ENCODE peak calls at places on chromosomes 6 and 20, in five cellular contexts. C is A549, X is HepG2, E is K562, M is GM12878. P is an unnamed sample.

GRCh38 chr6:112044856-112045255 is 9.0 kb upstream of the CCN6 start:
- DNase-seq in C (no peak), X (no peak), E (no peak), M (no peak), P (no peak)

GRCh38 chr20:57332105-57333089 is 2.8 kb downstream of the SPO11 start:
- DNase-seq in C (no peak), X (no peak), E (no peak), M (no peak), P (no peak)

GRCh38 chr6:35056952-35057351 is 84.2 kb downstream of the TCP11 start:
- DNase-seq in C (no peak), X (no peak), E (no peak), M (no peak), P (no peak)

GRCh38 chr6:165684333-165684732 is 21.3 kb upstream of the PDE10A start:
- DNase-seq in C (no peak), X (no peak), E (no peak), M (no peak), P (no peak)

GRCh38 chr6:165231581-165232276 is 77.7 kb downstream of the C6orf118 start:
- DNase-seq in C (peak; percentile 4), X (no peak), E (no peak), M (no peak), P (no peak)

GRCh38 chr6:87212596-87212995 is 57.2 kb downstream of the ZNF292 start:
- DNase-seq in C (no peak), X (no peak), E (no peak), M (no peak), P (no peak)

GRCh38 chr6:83057705-83058321 is 7.8 kb downstream of the UBE3D start:
- DNase-seq in C (peak; percentile 25), X (peak; percentile 42), E (peak; percentile 57), M (no peak), P (peak; percentile 57)

GRCh38 chr20:44460795-44461141 is 14.9 kb upstream of the TTPAL start:
- DNase-seq in C (peak; percentile 49), X (peak; percentile 73), E (peak; percentile 50), M (no peak), P (peak; percentile 16)

GRCh38 chr20:53736757-53737403 is 143.2 kb upstream of the ZNF217 start:
- DNase-seq in C (no peak), X (no peak), E (no peak), M (peak; percentile 79), P (peak; percentile 14)

GRCh38 chr20:36709126-36709525 is 36.8 kb downstream of the NDRG3 start:
- DNase-seq in C (no peak), X (no peak), E (no peak), M (no peak), P (no peak)

GRCh38 chr6:105968230-105968954 is 117.7 kb upstream of the PRDM1 start:
- DNase-seq in C (peak; percentile 20), X (peak; percentile 49), E (no peak), M (no peak), P (no peak)

GRCh38 chr6:131948221-131948661 is 2.9 kb downstream of the CCN2 start:
- DNase-seq in C (no peak), X (peak; percentile 50), E (no peak), M (no peak), P (peak; percentile 83)

GRCh38 chr6:73675466-73676098 is 20.4 kb upstream of the CD109 start:
- DNase-seq in C (peak; percentile 53), X (peak; percentile 71), E (peak; percentile 85), M (no peak), P (peak; percentile 85)

GRCh38 chr6:13280253-13280652 is 48.1 kb downstream of the TBC1D7 start:
- DNase-seq in C (no peak), X (no peak), E (no peak), M (no peak), P (no peak)

GRCh38 chr20:4972506-4973251 is 28.6 kb downstream of the SLC23A2 start:
- DNase-seq in C (no peak), X (no peak), E (no peak), M (no peak), P (peak; percentile 69)

GRCh38 chr20:51731771-51732453 is 36.3 kb downstream of the ATP9A start:
- DNase-seq in C (no peak), X (no peak), E (no peak), M (no peak), P (no peak)

GRCh38 chr6:57195457-57195856 is 23.3 kb downstream of the BAG2 start:
- DNase-seq in C (no peak), X (no peak), E (no peak), M (no peak), P (no peak)

GRCh38 chr6:105318660-105319059 is 84.2 kb downstream of the PREP start:
- DNase-seq in C (no peak), X (no peak), E (no peak), M (no peak), P (no peak)

GRCh38 chr20:25020345-25020744 is 27.8 kb upstream of the APMAP start:
- DNase-seq in C (no peak), X (no peak), E (no peak), M (no peak), P (no peak)

GRCh38 chr6:127854009-127854408 is 46.8 kb downstream of the THEMIS start:
- DNase-seq in C (no peak), X (no peak), E (no peak), M (no peak), P (peak; percentile 7)

GRCh38 chr6:109050012-109050411 is 44.6 kb downstream of the SESN1 start:
- DNase-seq in C (no peak), X (peak; percentile 79), E (no peak), M (no peak), P (no peak)

GRCh38 chr6:136347847-136348246 is 58.2 kb upstream of the BCLAF1 start:
- DNase-seq in C (no peak), X (no peak), E (no peak), M (no peak), P (no peak)

GRCh38 chr6:154292066-154292465 is 64.5 kb downstream of the IPCEF1 start:
- DNase-seq in C (no peak), X (no peak), E (no peak), M (no peak), P (no peak)

GRCh38 chr6:99349620-99350141 is at the start of gene FAXC:
- DNase-seq in C (peak; percentile 34), X (peak; percentile 9), E (peak; percentile 28), M (no peak), P (peak; percentile 25)

GRCh38 chr20:49888341-49889244 is 26.7 kb downstream of the SPATA2 start:
- DNase-seq in C (peak; percentile 77), X (peak; percentile 69), E (peak; percentile 75), M (peak; percentile 9), P (peak; percentile 73)

GRCh38 chr6:170489836-170490235 is 63.3 kb downstream of the PSMB1 start:
- DNase-seq in C (no peak), X (no peak), E (no peak), M (no peak), P (no peak)

GRCh38 chr20:3312940-3313656 is 74.1 kb upstream of the SLC4A11 start:
- DNase-seq in C (peak; percentile 24), X (peak; percentile 52), E (no peak), M (no peak), P (peak; percentile 82)

GRCh38 chr6:47532981-47533585 is 55.5 kb downstream of the CD2AP start:
- DNase-seq in C (no peak), X (no peak), E (peak; percentile 44), M (no peak), P (no peak)

GRCh38 chr6:127547909-127548649 is 28.9 kb upstream of the C6orf58 start:
- DNase-seq in C (no peak), X (no peak), E (no peak), M (no peak), P (no peak)

GRCh38 chr6:21732731-21733130 is 139.2 kb downstream of the SOX4 start:
- DNase-seq in C (no peak), X (no peak), E (no peak), M (no peak), P (no peak)

GRCh38 chr6:45563092-45563491 is 185.4 kb upstream of the SUPT3H start:
- DNase-seq in C (no peak), X (no peak), E (no peak), M (no peak), P (no peak)

GRCh38 chr20:4563534-4563933 is 158.2 kb upstream of the PRND start:
- DNase-seq in C (no peak), X (peak; percentile 44), E (peak; percentile 16), M (no peak), P (peak; percentile 65)

GRCh38 chr6:347951-348859 is 43.3 kb upstream of the IRF4 start:
- DNase-seq in C (no peak), X (no peak), E (no peak), M (no peak), P (no peak)

GRCh38 chr6:148414836-148415235 is 72.2 kb downstream of the SASH1 start:
- DNase-seq in C (no peak), X (no peak), E (no peak), M (no peak), P (peak; percentile 82)
- TF ChIP-seq MYC in C (no peak), X (no peak), E (no peak), M (no peak), P (no peak)

GRCh38 chr6:32858194-32858593 is 4.2 kb downstream of the PSMB9 start:
- DNase-seq in C (no peak), X (no peak), E (no peak), M (no peak), P (no peak)
- H3K4me2 ChIP-seq in C (no peak overlapping the region), X (no peak overlapping the region), E (no peak overlapping the region), M (peak overlapping the region; percentile 11), P (no peak overlapping the region)

GRCh38 chr20:20367681-20368413 is at the start of gene INSM1:
- DNase-seq in C (no peak), X (no peak), E (no peak), M (no peak), P (no peak)
- H3K4me3 ChIP-seq in C (peak within 1 kb of the TSS; percentile 44), X (peak within 1 kb of the TSS; percentile 35), E (no peak within 1 kb of the TSS), M (peak within 1 kb of the TSS; percentile 57), P (no peak within 1 kb of the TSS)

DNA sequence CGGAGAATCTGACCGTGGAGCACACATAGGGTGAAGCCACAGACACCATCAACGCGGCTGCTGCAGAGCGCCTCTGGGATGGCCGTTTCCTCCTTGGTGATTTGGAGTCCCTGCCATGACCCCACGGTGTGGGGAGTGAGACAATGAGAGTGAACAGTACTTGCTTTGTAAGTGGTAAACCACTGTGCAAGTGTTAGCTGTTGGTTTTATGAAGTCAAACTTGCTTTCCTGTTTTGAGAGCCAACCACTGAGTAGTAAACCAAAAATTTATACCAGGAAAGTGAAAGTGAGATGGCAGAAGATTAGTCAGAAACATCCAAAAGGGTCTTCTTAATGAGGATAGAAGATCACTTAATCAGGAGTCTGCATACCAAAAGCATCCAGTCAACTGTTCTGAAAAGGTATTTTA is 160.7 kb downstream of the FOXC1 start:
- DNase-seq in C (no peak), X (no peak), E (no peak), M (peak; percentile 65), P (no peak)
- TF ChIP-seq MYC in C (no peak), X (no peak), E (no peak), M (no peak), P (no peak)

GRCh38 chr20:1894471-1894950 is 696 bp upstream of the SIRPA start:
- DNase-seq in C (peak; percentile 62), X (no peak), E (no peak), M (no peak), P (peak; percentile 73)
- H3K4me2 ChIP-seq in C (peak overlapping the region; percentile 92), X (peak overlapping the region; percentile 88), E (no peak overlapping the region), M (peak overlapping the region; percentile 67), P (peak overlapping the region; percentile 6)

GRCh38 chr6:28543671-28544131 is 18.0 kb downstream of the GPX5 start:
- DNase-seq in C (no peak), X (no peak), E (no peak), M (no peak), P (no peak)
- H3K4me3 ChIP-seq in C (peak overlapping the region; percentile 42), X (peak overlapping the region; percentile 53), E (no peak overlapping the region), M (peak overlapping the region; percentile 61), P (peak overlapping the region; percentile 7)